ENCODE peak calls at places on chromosomes 4 and X, in seven cellular contexts. F is HCT116, P is choroid plexus epithelial cell, R is upper lobe of left lung, V is LNCaP clone FGC, M is Peyer's patch, Q is right lobe of liver. J is an unnamed sample.

GRCh38 chrX:130264573-130264972 is 4.1 kb downstream of the ZNF280C start:
- DNase-seq in F (no peak), P (peak), R (no peak), V (no peak), M (no peak), Q (no peak), J (no peak)

GRCh38 chr4:79163981-79164490 is 161.8 kb downstream of the NAA11 start:
- DNase-seq in F (no peak), P (no peak), R (no peak), V (no peak), M (no peak), Q (no peak), J (no peak)

GRCh38 chrX:77446029-77446585 is 1.1 kb upstream of the FGF16 start:
- DNase-seq in F (no peak), P (no peak), R (peak), V (no peak), M (no peak), Q (peak), J (no peak)

GRCh38 chr4:129189630-129190029 is 93.7 kb downstream of the C4orf33 start:
- DNase-seq in F (no peak), P (peak), R (no peak), V (no peak), M (no peak), Q (no peak), J (no peak)

GRCh38 chr4:153679476-153679875 is 4.6 kb upstream of the TLR2 start:
- DNase-seq in F (no peak), P (no peak), R (no peak), V (no peak), M (no peak), Q (no peak), J (no peak)

GRCh38 chr4:4328840-4329239 is 38.8 kb downstream of the ZBTB49 start:
- DNase-seq in F (no peak), P (no peak), R (no peak), V (no peak), M (peak), Q (no peak), J (no peak)

GRCh38 chr4:95155759-95156451 is 392.9 kb downstream of the UNC5C start:
- DNase-seq in F (peak), P (peak), R (no peak), V (peak), M (no peak), Q (no peak), J (peak)

GRCh38 chr4:105923507-105924238 is 28.4 kb downstream of the NPNT start:
- DNase-seq in F (peak), P (no peak), R (no peak), V (no peak), M (no peak), Q (no peak), J (no peak)

GRCh38 chrX:148470324-148470723 is 30.1 kb upstream of the AFF2 start:
- DNase-seq in F (no peak), P (no peak), R (no peak), V (no peak), M (no peak), Q (no peak), J (no peak)

GRCh38 chrX:148466292-148466691 is 34.1 kb upstream of the AFF2 start:
- DNase-seq in F (no peak), P (no peak), R (no peak), V (no peak), M (no peak), Q (no peak), J (no peak)
- H3K4me3 ChIP-seq in F (no peak), P (no peak), R (no peak), V (no peak), M (no peak), Q (no peak), J (no peak)

DNA sequence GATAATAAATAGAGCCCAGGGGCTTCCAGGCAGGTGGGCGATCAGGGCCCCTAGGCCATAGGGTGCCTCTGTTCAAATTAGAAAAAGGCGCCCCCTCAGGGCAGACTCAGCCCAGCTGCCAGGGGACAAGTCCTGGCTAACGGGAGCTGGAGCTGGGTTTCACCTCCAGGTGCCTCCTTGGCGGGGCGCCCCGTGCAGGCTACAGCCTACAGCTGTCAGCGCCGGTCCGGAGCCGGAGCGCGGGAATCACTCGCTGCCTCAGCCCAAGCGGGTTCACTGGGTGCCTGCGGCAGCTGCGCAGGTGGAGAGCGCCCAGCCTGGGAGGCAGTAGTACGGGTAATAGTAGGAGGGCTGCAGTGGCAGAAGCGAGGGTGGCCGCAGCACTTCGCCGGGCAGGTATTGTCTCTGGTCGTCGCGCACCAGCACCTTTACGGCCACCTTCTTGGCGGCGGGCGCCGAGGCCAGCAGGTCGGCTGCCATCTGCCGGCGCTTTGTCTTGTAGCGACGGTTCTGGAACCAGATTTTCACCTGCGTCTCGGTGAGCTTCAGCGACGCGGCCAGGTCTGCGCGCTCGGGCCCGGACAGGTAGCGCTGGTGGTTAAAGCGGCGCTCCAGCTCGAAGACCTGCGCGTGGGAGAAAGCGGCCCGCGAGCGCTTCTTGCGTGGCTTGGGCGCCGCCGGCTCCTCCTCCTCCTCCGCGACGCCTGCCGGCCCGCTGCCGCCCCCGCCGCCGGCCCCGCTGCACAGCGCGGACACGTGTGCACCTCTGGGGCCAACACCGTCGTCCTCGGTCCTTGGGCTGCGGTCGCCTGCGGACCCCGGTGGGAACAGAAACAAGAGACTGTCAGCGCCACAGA is 2.4 kb downstream of the NKX3-2 start:
- DNase-seq in F (no peak), P (no peak), R (peak), V (no peak), M (no peak), Q (no peak), J (no peak)
- TF ChIP-seq CTCF in F (no peak), P (peak), R (peak), V (no peak), M (no peak), Q (peak), J (peak)

DNA sequence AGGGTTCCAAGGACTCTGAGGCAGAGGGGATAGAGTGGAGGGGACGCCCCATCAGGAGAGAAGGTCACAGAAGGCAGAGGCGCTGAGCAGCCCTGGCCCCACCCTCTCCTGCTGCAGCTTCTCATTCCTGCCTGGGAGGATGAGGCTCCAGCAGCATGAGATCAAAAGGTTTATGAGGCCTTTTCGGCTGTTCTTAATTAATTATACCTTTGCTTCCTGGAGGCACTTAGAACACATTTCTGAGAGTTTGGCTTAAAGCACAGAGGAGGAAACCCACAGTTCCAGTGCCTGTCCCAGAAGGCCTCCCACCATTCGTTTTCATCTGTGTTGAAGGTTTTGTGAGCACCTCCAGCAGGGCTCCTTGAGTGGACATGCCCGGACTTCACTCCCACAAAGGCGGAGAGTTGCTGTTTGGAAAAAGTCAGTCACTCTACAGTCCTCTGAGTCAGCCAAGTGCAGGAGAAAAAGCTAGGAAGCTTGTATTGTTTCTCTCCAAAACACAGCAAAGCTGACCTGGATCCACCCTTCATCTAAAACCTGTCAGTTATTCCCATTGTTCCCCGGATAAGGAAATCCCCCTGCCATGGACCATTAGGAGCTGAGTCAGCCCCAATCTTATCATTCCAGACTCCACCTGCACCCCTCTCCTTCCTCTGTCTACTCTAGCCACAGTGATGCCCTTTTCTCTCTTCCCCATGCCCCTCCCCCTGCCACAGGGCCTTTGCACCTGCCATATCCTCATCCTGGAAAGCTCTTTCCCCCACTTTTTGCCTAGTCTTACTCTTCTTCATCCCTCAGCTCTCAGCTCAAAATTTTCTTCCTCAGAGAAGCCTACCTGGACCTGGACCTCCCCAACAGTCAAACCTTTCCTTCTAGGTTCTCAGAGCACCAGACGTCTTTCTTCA is 276.8 kb downstream of the FBXW7 start:
- DNase-seq in F (peak), P (peak), R (no peak), V (no peak), M (no peak), Q (no peak), J (peak)
- H3K4me3 ChIP-seq in F (peak), P (no peak), R (no peak), V (no peak), M (no peak), Q (no peak), J (no peak)

GRCh38 chr4:77184018-77184417 is 27.0 kb downstream of the CCNG2 start:
- DNase-seq in F (no peak), P (no peak), R (no peak), V (no peak), M (no peak), Q (no peak), J (no peak)
- TF ChIP-seq CTCF in F (no peak), P (no peak), R (no peak), V (no peak), M (no peak), Q (no peak), J (no peak)

GRCh38 chr4:6199344-6199921 is 916 bp downstream of the JAKMIP1 start:
- DNase-seq in F (no peak), P (no peak), R (peak), V (no peak), M (no peak), Q (no peak), J (no peak)
- H3K4me3 ChIP-seq in F (no peak), P (no peak), R (peak), V (peak), M (peak), Q (no peak), J (no peak)

DNA sequence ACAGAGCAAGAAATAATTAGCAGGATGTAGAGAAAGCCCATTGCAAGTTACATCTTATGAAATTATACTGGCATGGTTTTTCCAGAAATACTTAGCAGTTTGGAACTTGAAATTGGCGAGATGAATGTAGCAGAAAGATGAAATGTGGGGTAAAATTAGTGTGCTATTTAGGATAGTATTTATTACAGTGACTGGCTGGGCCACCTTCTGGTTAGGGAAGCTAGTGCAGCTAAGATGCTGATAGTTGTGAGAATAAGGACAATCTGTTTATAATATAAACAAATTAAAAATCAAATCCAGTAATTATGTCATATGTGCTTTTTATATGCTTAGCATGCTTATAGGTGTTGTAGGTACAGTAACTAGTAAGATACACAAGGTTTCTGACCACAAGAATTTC is 74.8 kb downstream of the IL15 start:
- DNase-seq in F (no peak), P (peak), R (no peak), V (no peak), M (no peak), Q (no peak), J (peak)
- TF ChIP-seq CTCF in F (peak), P (peak), R (peak), V (peak), M (no peak), Q (peak), J (peak)

DNA sequence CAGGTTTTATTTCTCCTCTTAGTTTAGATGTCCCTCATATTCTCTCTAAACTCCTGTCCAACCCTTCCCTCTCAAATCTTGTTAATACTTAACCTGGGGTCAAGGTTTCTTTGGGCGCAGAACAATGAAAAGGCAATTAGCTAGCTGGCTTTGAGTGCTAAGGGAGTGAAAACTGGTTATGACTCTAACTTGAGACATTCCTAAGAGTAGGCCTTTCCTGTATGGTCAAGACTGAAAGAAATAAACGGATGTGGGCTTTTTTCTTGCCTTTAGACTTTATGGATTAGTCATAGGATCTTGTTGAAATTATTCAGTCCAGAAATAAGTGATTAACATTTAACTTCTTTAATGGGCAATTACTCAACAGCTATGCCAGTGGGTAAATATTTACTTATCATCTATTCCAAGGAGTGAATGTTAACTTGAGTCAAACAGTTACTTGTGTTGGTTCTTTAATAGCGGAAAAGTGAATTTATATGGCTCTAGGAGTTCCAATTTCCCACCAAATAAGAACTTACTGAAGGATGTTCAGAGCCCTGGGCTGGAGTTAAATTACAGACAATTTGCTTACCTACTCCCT is 141.7 kb upstream of the SCML1 start:
- DNase-seq in F (no peak), P (peak), R (no peak), V (no peak), M (no peak), Q (no peak), J (peak)
- H3K4me3 ChIP-seq in F (no peak), P (no peak), R (no peak), V (no peak), M (no peak), Q (no peak), J (no peak)

DNA sequence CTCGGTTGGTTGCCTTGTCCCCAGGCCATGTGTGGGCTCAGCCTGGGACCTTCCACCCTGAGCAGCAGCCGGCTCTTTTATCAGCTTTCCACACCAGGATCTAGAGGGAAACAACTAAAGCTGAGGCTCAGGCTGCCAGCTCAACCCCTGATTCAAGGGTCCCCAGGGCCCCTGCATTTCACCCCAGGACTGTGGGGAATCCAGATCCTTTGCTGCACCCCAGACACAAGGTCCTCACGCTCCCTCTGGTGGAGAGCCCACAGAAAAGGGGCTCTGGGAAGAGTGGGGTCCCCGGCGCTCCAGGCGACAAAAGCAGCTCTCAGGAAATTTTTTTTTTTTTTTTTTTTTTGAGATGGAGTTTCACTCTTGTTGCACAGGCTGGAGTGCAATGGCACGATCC is 64.3 kb downstream of the ZFYVE28 start:
- DNase-seq in F (no peak), P (peak), R (no peak), V (no peak), M (peak), Q (peak), J (no peak)
- TF ChIP-seq CTCF in F (no peak), P (peak), R (no peak), V (no peak), M (no peak), Q (no peak), J (peak)

GRCh38 chr4:88091378-88091777 is 67.1 kb downstream of the ABCG2 start:
- DNase-seq in F (no peak), P (no peak), R (no peak), V (no peak), M (no peak), Q (no peak), J (no peak)

GRCh38 chr4:88087004-88087403 is 71.4 kb downstream of the ABCG2 start:
- DNase-seq in F (no peak), P (no peak), R (no peak), V (no peak), M (no peak), Q (no peak), J (no peak)

GRCh38 chr4:88093874-88094273 is 64.6 kb downstream of the ABCG2 start:
- DNase-seq in F (no peak), P (no peak), R (no peak), V (no peak), M (no peak), Q (no peak), J (no peak)

GRCh38 chr4:88090898-88091297 is 67.5 kb downstream of the ABCG2 start:
- DNase-seq in F (no peak), P (no peak), R (no peak), V (no peak), M (no peak), Q (no peak), J (no peak)
- H3K4me3 ChIP-seq in F (no peak), P (no peak), R (no peak), V (no peak), M (no peak), Q (no peak), J (no peak)

GRCh38 chrX:38770152-38770551 is 31.1 kb upstream of the MID1IP1 start:
- DNase-seq in F (no peak), P (no peak), R (no peak), V (no peak), M (no peak), Q (no peak), J (no peak)
- TF ChIP-seq CTCF in F (no peak), P (no peak), R (no peak), V (no peak), M (no peak), Q (no peak), J (no peak)